ENCODE peak calls at places on chromosomes 13 and 19, in five cellular contexts. One of them, this sample, is unnamed.

GRCh38 chr13:103140001-103140671 is 73.9 kb upstream of the SLC10A2 start:
- DNase-seq in heart left ventricle: no peak
- DNase-seq in fibroblast of lung: peak; percentile 2
- DNase-seq in IMR-90: no peak
- DNase-seq in psoas muscle: no peak
- DNase-seq in this sample: no peak

GRCh38 chr19:35153701-35154534 is 617 bp upstream of the FXYD5 start:
- DNase-seq in heart left ventricle: peak; percentile 40
- DNase-seq in fibroblast of lung: no peak
- DNase-seq in IMR-90: no peak
- DNase-seq in psoas muscle: peak; percentile 65
- DNase-seq in this sample: peak; percentile 84

GRCh38 chr13:43266953-43267615 is 243.7 kb downstream of the DNAJC15 start:
- DNase-seq in heart left ventricle: no peak
- DNase-seq in fibroblast of lung: no peak
- DNase-seq in IMR-90: no peak
- DNase-seq in psoas muscle: no peak
- DNase-seq in this sample: no peak

GRCh38 chr13:20136781-20137703 is 23.8 kb downstream of the GJA3 start:
- DNase-seq in heart left ventricle: no peak
- DNase-seq in fibroblast of lung: peak; percentile 18
- DNase-seq in IMR-90: no peak
- DNase-seq in psoas muscle: no peak
- DNase-seq in this sample: no peak

GRCh38 chr13:36713842-36714241 is 40.0 kb downstream of the SERTM1 start:
- DNase-seq in heart left ventricle: no peak
- DNase-seq in fibroblast of lung: no peak
- DNase-seq in IMR-90: no peak
- DNase-seq in psoas muscle: no peak
- DNase-seq in this sample: no peak

GRCh38 chr13:95756072-95756471 is 79.1 kb downstream of the DNAJC3 start:
- DNase-seq in heart left ventricle: no peak
- DNase-seq in fibroblast of lung: peak; percentile 27
- DNase-seq in IMR-90: peak; percentile 12
- DNase-seq in psoas muscle: no peak
- DNase-seq in this sample: no peak

GRCh38 chr19:7701049-7701653 is 780 bp downstream of the FCER2 start:
- DNase-seq in heart left ventricle: no peak
- DNase-seq in fibroblast of lung: no peak
- DNase-seq in IMR-90: no peak
- DNase-seq in psoas muscle: no peak
- DNase-seq in this sample: no peak

GRCh38 chr13:98564204-98564603 is 12.7 kb downstream of the STK24 start:
- DNase-seq in heart left ventricle: no peak
- DNase-seq in fibroblast of lung: no peak
- DNase-seq in IMR-90: no peak
- DNase-seq in psoas muscle: no peak
- DNase-seq in this sample: no peak

GRCh38 chr13:42876810-42877550 is 95.6 kb downstream of the FAM216B start:
- DNase-seq in heart left ventricle: no peak
- DNase-seq in fibroblast of lung: peak; percentile 49
- DNase-seq in IMR-90: peak; percentile 66
- DNase-seq in psoas muscle: no peak
- DNase-seq in this sample: no peak

GRCh38 chr19:6828698-6829633 is 56.5 kb downstream of the VAV1 start:
- DNase-seq in heart left ventricle: no peak
- DNase-seq in fibroblast of lung: no peak
- DNase-seq in IMR-90: no peak
- DNase-seq in psoas muscle: no peak
- DNase-seq in this sample: no peak

GRCh38 chr19:33442706-33443105 is 69.2 kb downstream of the CEBPG start:
- DNase-seq in heart left ventricle: no peak
- DNase-seq in fibroblast of lung: no peak
- DNase-seq in IMR-90: no peak
- DNase-seq in psoas muscle: peak; percentile 38
- DNase-seq in this sample: peak; percentile 43

GRCh38 chr13:21913010-21913409 is 242.1 kb downstream of the FGF9 start:
- DNase-seq in heart left ventricle: no peak
- DNase-seq in fibroblast of lung: no peak
- DNase-seq in IMR-90: peak; percentile 19
- DNase-seq in psoas muscle: no peak
- DNase-seq in this sample: no peak

GRCh38 chr19:5547881-5548280 is 19.9 kb downstream of the TINCR start:
- DNase-seq in heart left ventricle: no peak
- DNase-seq in fibroblast of lung: peak; percentile 38
- DNase-seq in IMR-90: peak; percentile 51
- DNase-seq in psoas muscle: no peak
- DNase-seq in this sample: no peak

GRCh38 chr13:99218969-99219368 is 18.3 kb downstream of the UBAC2 start:
- DNase-seq in heart left ventricle: no peak
- DNase-seq in fibroblast of lung: no peak
- DNase-seq in IMR-90: no peak
- DNase-seq in psoas muscle: no peak
- DNase-seq in this sample: no peak

GRCh38 chr13:109123971-109124370 is 494.6 kb downstream of the MYO16 start:
- DNase-seq in heart left ventricle: no peak
- DNase-seq in fibroblast of lung: no peak
- DNase-seq in IMR-90: no peak
- DNase-seq in psoas muscle: no peak
- DNase-seq in this sample: no peak

GRCh38 chr13:99626461-99627082 is 125.3 kb downstream of the TM9SF2 start:
- DNase-seq in heart left ventricle: no peak
- DNase-seq in fibroblast of lung: peak; percentile 31
- DNase-seq in IMR-90: peak; percentile 21
- DNase-seq in psoas muscle: no peak
- DNase-seq in this sample: no peak

GRCh38 chr13:26500618-26501320 is 56.7 kb upstream of the WASF3 start:
- DNase-seq in heart left ventricle: no peak
- DNase-seq in fibroblast of lung: no peak
- DNase-seq in IMR-90: no peak
- DNase-seq in psoas muscle: no peak
- DNase-seq in this sample: no peak

GRCh38 chr19:47310819-47311218 is 1.2 kb downstream of the C5AR1 start:
- DNase-seq in heart left ventricle: peak; percentile 51
- DNase-seq in fibroblast of lung: peak; percentile 52
- DNase-seq in IMR-90: peak; percentile 21
- DNase-seq in psoas muscle: no peak
- DNase-seq in this sample: no peak

GRCh38 chr13:97978661-97979450 is 25.4 kb downstream of the IPO5 start:
- DNase-seq in heart left ventricle: no peak
- DNase-seq in fibroblast of lung: peak; percentile 47
- DNase-seq in IMR-90: peak; percentile 28
- DNase-seq in psoas muscle: no peak
- DNase-seq in this sample: no peak

GRCh38 chr13:71412231-71412630 is 454.8 kb downstream of the DACH1 start:
- DNase-seq in heart left ventricle: no peak
- DNase-seq in fibroblast of lung: no peak
- DNase-seq in IMR-90: no peak
- DNase-seq in psoas muscle: no peak
- DNase-seq in this sample: no peak

GRCh38 chr13:109160887-109161669 is 531.7 kb downstream of the MYO16 start:
- DNase-seq in heart left ventricle: no peak
- DNase-seq in fibroblast of lung: no peak
- DNase-seq in IMR-90: no peak
- DNase-seq in psoas muscle: no peak
- DNase-seq in this sample: no peak

GRCh38 chr19:42132030-42132628 is at the start of gene POU2F2:
- DNase-seq in heart left ventricle: peak; percentile 54
- DNase-seq in fibroblast of lung: no peak
- DNase-seq in IMR-90: no peak
- DNase-seq in psoas muscle: peak; percentile 55
- DNase-seq in this sample: peak; percentile 85
- H3K4me3 ChIP-seq in heart left ventricle: no peak within 1 kb of the TSS
- H3K4me3 ChIP-seq in fibroblast of lung: no peak within 1 kb of the TSS
- H3K4me3 ChIP-seq in IMR-90: peak within 1 kb of the TSS; percentile 30
- H3K4me3 ChIP-seq in psoas muscle: peak within 1 kb of the TSS; percentile 49
- H3K4me3 ChIP-seq in this sample: no peak within 1 kb of the TSS

DNA sequence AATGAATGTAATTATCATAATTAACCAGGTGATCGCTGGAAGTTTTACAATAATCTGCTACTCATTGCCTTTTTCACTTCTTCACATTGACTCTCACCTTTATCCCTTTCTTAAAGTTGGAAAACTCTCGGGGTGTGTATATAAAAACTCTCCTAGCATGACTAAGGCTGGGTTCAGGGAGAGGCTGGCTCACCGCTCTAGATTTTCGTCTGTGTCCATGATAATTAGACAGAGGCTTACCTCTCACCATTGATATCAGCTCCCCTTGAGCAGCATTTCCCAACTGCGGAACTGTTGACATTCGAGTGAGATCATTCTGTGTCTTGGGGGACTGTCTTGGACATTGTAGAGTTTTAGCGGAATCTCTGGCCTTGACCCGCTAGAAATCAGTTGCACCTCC is 39.4 kb downstream of the NFIX start:
- DNase-seq in heart left ventricle: no peak
- DNase-seq in fibroblast of lung: no peak
- DNase-seq in IMR-90: no peak
- DNase-seq in psoas muscle: no peak
- DNase-seq in this sample: no peak
- H3K27ac ChIP-seq in heart left ventricle: peak overlapping the region; percentile 73
- H3K27ac ChIP-seq in fibroblast of lung: no peak overlapping the region
- H3K27ac ChIP-seq in IMR-90: no peak overlapping the region
- H3K27ac ChIP-seq in psoas muscle: peak overlapping the region; percentile 99
- H3K27ac ChIP-seq in this sample: no peak overlapping the region

GRCh38 chr19:30229524-30230174 is 142.5 kb upstream of the ZNF536 start:
- DNase-seq in heart left ventricle: no peak
- DNase-seq in fibroblast of lung: no peak
- DNase-seq in IMR-90: peak; percentile 4
- DNase-seq in psoas muscle: no peak
- DNase-seq in this sample: no peak
- H3K4me3 ChIP-seq in heart left ventricle: peak overlapping the region; percentile 55
- H3K4me3 ChIP-seq in fibroblast of lung: no peak overlapping the region
- H3K4me3 ChIP-seq in IMR-90: no peak overlapping the region
- H3K4me3 ChIP-seq in psoas muscle: no peak overlapping the region
- H3K4me3 ChIP-seq in this sample: no peak overlapping the region

GRCh38 chr13:48158915-48159314 is 64.0 kb upstream of the MED4 start:
- DNase-seq in heart left ventricle: no peak
- DNase-seq in fibroblast of lung: no peak
- DNase-seq in IMR-90: no peak
- DNase-seq in psoas muscle: no peak
- DNase-seq in this sample: no peak

GRCh38 chr13:48160879-48161278 is 66.0 kb upstream of the MED4 start:
- DNase-seq in heart left ventricle: no peak
- DNase-seq in fibroblast of lung: no peak
- DNase-seq in IMR-90: no peak
- DNase-seq in psoas muscle: peak; percentile 66
- DNase-seq in this sample: no peak

GRCh38 chr13:48161530-48162179 is 66.8 kb upstream of the MED4 start:
- DNase-seq in heart left ventricle: peak; percentile 60
- DNase-seq in fibroblast of lung: no peak
- DNase-seq in IMR-90: no peak
- DNase-seq in psoas muscle: peak; percentile 54
- DNase-seq in this sample: no peak

GRCh38 chr13:48158290-48158689 is 63.4 kb upstream of the MED4 start:
- DNase-seq in heart left ventricle: no peak
- DNase-seq in fibroblast of lung: no peak
- DNase-seq in IMR-90: no peak
- DNase-seq in psoas muscle: no peak
- DNase-seq in this sample: no peak

DNA sequence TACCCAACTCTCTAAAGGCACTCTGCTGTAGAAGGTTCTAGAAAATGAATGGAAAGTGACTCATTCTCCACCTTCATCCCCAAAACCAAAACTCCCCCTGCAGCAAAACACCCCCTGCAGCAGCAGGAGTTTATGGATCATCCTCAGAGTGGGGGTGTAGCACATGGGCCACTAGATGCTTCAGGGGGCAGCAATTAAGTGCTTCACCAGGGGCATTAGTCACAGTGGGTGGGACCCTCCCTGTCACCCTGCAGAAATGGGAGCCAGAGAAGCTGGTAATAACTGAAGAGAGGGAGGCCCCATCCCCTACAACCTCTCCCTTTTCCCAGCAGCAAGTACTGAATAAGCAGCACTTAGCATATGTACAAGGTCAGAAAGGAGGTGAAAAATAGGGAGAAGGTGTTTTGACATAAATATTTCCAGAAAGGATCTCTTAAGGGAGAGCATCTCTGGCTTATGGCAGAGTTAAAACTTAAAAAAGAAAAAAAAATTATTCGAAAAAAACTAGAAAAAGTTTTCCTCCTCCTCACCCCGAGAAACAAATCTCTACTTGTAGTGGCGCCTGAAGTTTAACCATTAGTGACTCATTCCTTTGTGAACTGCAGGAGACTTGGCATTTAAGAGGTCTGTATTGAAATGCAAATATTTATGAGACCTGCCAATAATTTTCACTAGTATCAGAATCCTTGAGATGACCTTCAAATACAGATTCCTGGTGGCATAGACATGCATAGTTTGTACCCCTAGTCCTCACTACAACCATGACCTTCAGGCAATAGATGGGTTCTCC is 64.7 kb upstream of the MED4 start:
- DNase-seq in heart left ventricle: no peak
- DNase-seq in fibroblast of lung: no peak
- DNase-seq in IMR-90: no peak
- DNase-seq in psoas muscle: no peak
- DNase-seq in this sample: no peak
- H3K27ac ChIP-seq in heart left ventricle: no peak overlapping the region
- H3K27ac ChIP-seq in fibroblast of lung: no peak overlapping the region
- H3K27ac ChIP-seq in IMR-90: no peak overlapping the region
- H3K27ac ChIP-seq in psoas muscle: no peak overlapping the region
- H3K27ac ChIP-seq in this sample: peak overlapping the region; percentile 91

GRCh38 chr19:46299695-46300094 is 2.9 kb downstream of the HIF3A start:
- DNase-seq in heart left ventricle: no peak
- DNase-seq in fibroblast of lung: no peak
- DNase-seq in IMR-90: no peak
- DNase-seq in psoas muscle: peak; percentile 8
- DNase-seq in this sample: no peak

GRCh38 chr19:46296722-46297431 is at the start of gene HIF3A:
- DNase-seq in heart left ventricle: peak; percentile 61
- DNase-seq in fibroblast of lung: peak; percentile 80
- DNase-seq in IMR-90: no peak
- DNase-seq in psoas muscle: peak; percentile 68
- DNase-seq in this sample: peak; percentile 86

GRCh38 chr19:46298477-46299003 is 1.7 kb downstream of the HIF3A start:
- DNase-seq in heart left ventricle: no peak
- DNase-seq in fibroblast of lung: no peak
- DNase-seq in IMR-90: no peak
- DNase-seq in psoas muscle: no peak
- DNase-seq in this sample: no peak

GRCh38 chr19:46297700-46298476 is 1.0 kb downstream of the HIF3A start:
- DNase-seq in heart left ventricle: peak; percentile 83
- DNase-seq in fibroblast of lung: peak; percentile 92
- DNase-seq in IMR-90: no peak
- DNase-seq in psoas muscle: peak; percentile 91
- DNase-seq in this sample: peak; percentile 93

DNA sequence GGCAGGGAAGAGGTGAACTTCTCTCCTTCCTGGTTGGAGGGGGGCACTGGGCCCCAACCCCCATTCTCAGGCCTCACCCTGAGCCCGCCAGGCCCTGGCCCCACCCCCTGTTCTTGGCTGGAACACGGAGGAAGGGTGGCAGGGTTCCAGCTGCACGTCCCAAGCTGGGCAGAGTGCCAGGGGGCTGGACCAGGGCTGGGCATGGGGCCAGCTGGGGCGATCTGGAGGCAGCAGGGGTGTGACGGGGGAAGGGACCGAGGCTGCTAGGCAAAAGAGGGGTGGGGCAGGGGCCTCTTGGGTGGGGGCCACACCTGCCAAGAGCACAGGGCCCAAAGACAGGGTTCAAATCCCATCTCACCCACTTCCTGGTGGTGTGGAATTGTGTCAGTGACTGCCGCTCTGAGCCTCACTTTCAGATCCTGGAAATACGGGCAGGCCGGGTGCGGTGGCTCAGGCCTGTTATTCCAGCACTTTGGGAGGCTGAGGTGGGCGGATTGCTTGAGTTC is 2.2 kb downstream of the HIF3A start:
- DNase-seq in heart left ventricle: peak; percentile 96
- DNase-seq in fibroblast of lung: peak; percentile 96
- DNase-seq in IMR-90: peak; percentile 50
- DNase-seq in psoas muscle: peak; percentile 94
- DNase-seq in this sample: peak; percentile 99
- H3K4me3 ChIP-seq in heart left ventricle: peak overlapping the region; percentile 71
- H3K4me3 ChIP-seq in fibroblast of lung: no peak overlapping the region
- H3K4me3 ChIP-seq in IMR-90: no peak overlapping the region
- H3K4me3 ChIP-seq in psoas muscle: peak overlapping the region; percentile 59
- H3K4me3 ChIP-seq in this sample: peak overlapping the region; percentile 56